ENCODE peak calls at places on chromosomes 16 and 17, in eight cellular contexts. A is GM23248, V is astrocyte, X is neural progenitor cell, C is IMR-90, Y is endothelial cell of umbilical vein, M is neuronal stem cell, E is fibroblast of lung. U is an unnamed sample.

GRCh38 chr16:86026136-86026905 is 127.4 kb downstream of the IRF8 start:
- DNase-seq in A (no peak), V (no peak), X (no peak), C (no peak), Y (no peak), M (no peak), E (no peak), U (no peak)

GRCh38 chr16:24102120-24102740 is 153.9 kb upstream of the CACNG3 start:
- DNase-seq in A (peak; percentile 0), V (no peak), X (no peak), C (no peak), Y (no peak), M (no peak), E (no peak), U (no peak)

GRCh38 chr17:29444589-29444988 is 54.4 kb downstream of the TAOK1 start:
- DNase-seq in A (peak; percentile 80), V (peak; percentile 67), X (no peak), C (peak; percentile 75), Y (peak; percentile 53), M (no peak), E (peak; percentile 71), U (peak; percentile 43)

GRCh38 chr16:60142991-60143705 is 1409.0 kb upstream of the GOT2 start:
- DNase-seq in A (no peak), V (peak; percentile 56), X (no peak), C (no peak), Y (peak; percentile 51), M (no peak), E (peak; percentile 68), U (peak; percentile 17)

GRCh38 chr16:79714440-79714839 is 113.9 kb upstream of the MAF start:
- DNase-seq in A (no peak), V (no peak), X (no peak), C (no peak), Y (no peak), M (no peak), E (no peak), U (no peak)

GRCh38 chr16:85192736-85193493 is 80.6 kb upstream of the CIBAR2 start:
- DNase-seq in A (peak; percentile 69), V (peak; percentile 51), X (no peak), C (peak; percentile 93), Y (no peak), M (no peak), E (peak; percentile 58), U (no peak)

GRCh38 chr17:50834786-50835562 is 412 bp upstream of the WFIKKN2 start:
- DNase-seq in A (peak; percentile 14), V (peak; percentile 60), X (peak; percentile 25), C (peak; percentile 39), Y (no peak), M (no peak), E (peak; percentile 67), U (no peak)

GRCh38 chr17:51869387-51869786 is 289.1 kb downstream of the CA10 start:
- DNase-seq in A (peak; percentile 18), V (no peak), X (peak; percentile 84), C (no peak), Y (no peak), M (peak; percentile 73), E (peak; percentile 1), U (peak; percentile 19)

GRCh38 chr16:29009050-29009837 is 24.4 kb downstream of the LAT start:
- DNase-seq in A (no peak), V (no peak), X (no peak), C (no peak), Y (no peak), M (no peak), E (no peak), U (no peak)

GRCh38 chr16:85117418-85117817 is 5.1 kb upstream of the CIBAR2 start:
- DNase-seq in A (no peak), V (no peak), X (no peak), C (no peak), Y (no peak), M (no peak), E (no peak), U (no peak)

GRCh38 chr16:16036359-16036792 is 87.0 kb downstream of the ABCC1 start:
- DNase-seq in A (no peak), V (no peak), X (peak; percentile 31), C (no peak), Y (no peak), M (peak; percentile 54), E (no peak), U (no peak)

GRCh38 chr17:72715906-72716572 is 376.4 kb downstream of the SLC39A11 start:
- DNase-seq in A (peak; percentile 95), V (peak; percentile 97), X (no peak), C (peak; percentile 98), Y (no peak), M (no peak), E (peak; percentile 97), U (peak; percentile 96)

GRCh38 chr17:21298983-21299519 is 14.5 kb downstream of the MAP2K3 start:
- DNase-seq in A (peak; percentile 1), V (no peak), X (no peak), C (no peak), Y (no peak), M (no peak), E (no peak), U (no peak)

GRCh38 chr17:38701504-38702165 is 3.4 kb upstream of the MLLT6 start:
- DNase-seq in A (peak; percentile 64), V (peak; percentile 10), X (no peak), C (peak; percentile 71), Y (peak; percentile 39), M (peak; percentile 42), E (peak; percentile 26), U (peak; percentile 57)

DNA sequence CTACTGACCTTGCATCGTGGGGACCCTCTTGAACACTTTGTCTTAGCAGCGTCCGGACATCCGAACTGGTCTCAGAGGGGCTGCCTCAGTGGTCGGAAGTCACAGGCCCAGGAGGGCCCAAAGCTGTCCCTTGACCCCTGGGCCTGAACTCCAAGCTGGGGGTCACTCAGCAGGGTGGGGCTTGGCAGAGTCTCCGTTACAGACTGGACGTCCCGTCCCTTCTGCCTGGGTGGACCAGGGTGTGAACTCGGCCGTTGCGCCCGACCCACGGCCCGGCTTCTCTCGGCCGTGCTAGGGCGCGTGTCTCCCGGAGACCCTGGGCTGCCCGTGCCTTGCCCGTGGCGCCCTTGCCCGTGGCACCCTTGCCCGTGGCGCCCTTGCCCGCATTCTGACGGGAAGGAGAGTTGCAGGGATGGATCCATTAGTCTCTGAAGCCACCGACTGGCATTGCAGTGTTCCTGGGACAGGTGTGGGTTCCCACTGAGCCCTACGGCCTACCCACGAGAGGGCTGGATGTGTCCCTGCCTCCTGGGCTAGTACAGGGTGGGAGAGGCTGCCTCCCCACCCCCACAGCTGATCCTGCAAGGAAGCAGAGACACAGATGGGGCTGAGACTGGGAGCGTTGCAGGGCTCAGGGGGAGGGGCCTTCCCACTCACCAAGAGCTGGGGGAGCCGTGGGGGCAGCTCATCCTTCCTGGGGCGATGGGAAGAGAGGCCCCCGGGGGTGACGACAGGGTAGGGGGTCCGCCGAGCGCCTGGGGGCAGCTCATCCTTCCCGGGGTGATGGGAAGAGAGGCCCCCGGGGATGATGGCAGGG is 4.9 kb downstream of the CACNA1H start:
- DNase-seq in A (no peak), V (no peak), X (no peak), C (no peak), Y (no peak), M (no peak), E (no peak), U (no peak)
- H3K36me3 ChIP-seq in A (no peaks in the 10 kb centered on the region), V (no peaks in the 10 kb centered on the region), X (no peaks in the 10 kb centered on the region), C (no peaks in the 10 kb centered on the region), Y (no peaks in the 10 kb centered on the region), M (no peaks in the 10 kb centered on the region), E (no peaks in the 10 kb centered on the region), U (no peaks in the 10 kb centered on the region)

GRCh38 chr16:4207229-4207628 is 34.7 kb downstream of the SRL start:
- DNase-seq in A (no peak), V (no peak), X (no peak), C (no peak), Y (no peak), M (no peak), E (no peak), U (no peak)

GRCh38 chr16:4208529-4208835 is 33.4 kb downstream of the SRL start:
- DNase-seq in A (no peak), V (no peak), X (no peak), C (no peak), Y (no peak), M (no peak), E (no peak), U (no peak)

GRCh38 chr16:4206680-4207079 is 35.2 kb downstream of the SRL start:
- DNase-seq in A (no peak), V (no peak), X (no peak), C (no peak), Y (no peak), M (no peak), E (no peak), U (no peak)

GRCh38 chr16:4209657-4210056 is 32.2 kb downstream of the SRL start:
- DNase-seq in A (no peak), V (no peak), X (no peak), C (no peak), Y (no peak), M (no peak), E (no peak), U (no peak)

DNA sequence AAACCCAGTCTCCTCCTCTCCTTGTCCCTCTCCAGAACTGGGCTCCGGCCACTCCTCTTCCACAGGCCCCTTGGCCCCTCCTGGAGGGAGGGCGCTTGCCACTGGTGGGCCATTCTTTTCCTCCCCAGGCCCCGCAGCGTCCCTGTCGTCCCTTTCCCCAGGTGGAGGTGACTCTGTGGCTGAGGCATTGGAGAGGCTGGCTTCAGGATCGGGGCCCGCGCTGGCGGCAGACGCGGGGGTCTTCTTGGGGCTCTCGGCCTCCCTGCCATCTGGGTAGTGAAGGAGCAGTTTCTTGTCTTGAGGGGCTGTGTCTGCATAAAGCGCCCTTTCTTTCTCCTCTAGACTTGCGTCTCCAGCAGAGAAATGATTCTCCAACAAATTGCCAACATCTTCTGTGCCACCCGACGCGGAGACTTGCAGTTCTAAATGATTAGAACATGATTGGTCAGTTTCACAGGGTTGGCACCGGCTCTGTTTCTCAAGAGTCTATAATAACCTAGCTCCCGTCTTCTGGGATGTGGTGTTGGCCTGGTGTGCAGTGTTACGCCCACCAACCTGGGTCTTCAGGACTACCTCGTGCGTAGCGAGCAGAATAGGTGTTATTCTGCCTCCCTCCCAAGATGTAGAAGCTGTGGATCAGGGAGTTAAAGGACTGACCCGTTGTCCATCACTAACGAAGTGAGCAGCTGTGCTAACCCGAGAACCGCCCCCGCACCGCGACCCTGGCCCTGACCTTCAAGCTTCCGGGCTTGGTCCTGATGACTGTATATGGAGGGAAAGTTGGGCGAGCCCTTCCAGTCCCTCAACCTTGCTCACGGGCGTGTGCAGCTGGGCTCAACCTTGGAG is 34.0 kb downstream of the SRL start:
- DNase-seq in A (no peak), V (no peak), X (no peak), C (no peak), Y (no peak), M (no peak), E (no peak), U (no peak)
- H3K4me1 ChIP-seq in A (peaks cover 5% of the 10 kb centered on the region), V (peaks cover 6% of the 10 kb centered on the region), X (no peaks in the 10 kb centered on the region), C (peaks cover 7% of the 10 kb centered on the region), Y (no peaks in the 10 kb centered on the region), M (no peaks in the 10 kb centered on the region), E (peaks cover 4% of the 10 kb centered on the region), U (peaks cover 4% of the 10 kb centered on the region)

DNA sequence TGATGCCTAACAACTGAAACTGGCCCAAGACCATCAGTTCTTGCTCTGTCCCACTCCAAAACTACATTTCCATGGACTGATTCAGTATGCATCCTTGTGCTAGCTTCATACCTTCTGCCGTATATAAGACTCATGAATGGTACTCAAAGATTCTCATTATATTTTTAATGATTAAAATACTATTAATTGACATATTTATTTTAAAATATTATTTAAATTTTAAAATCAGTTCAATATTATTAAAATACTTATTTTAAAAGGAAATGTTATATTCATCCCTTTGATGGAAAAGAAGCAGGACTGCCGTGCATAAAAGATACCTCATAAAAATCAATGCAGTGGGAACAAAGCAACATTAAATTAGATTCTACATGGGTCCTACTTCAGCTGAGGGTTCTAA is 153.4 kb downstream of the AXIN2 start:
- DNase-seq in A (no peak), V (no peak), X (no peak), C (no peak), Y (no peak), M (no peak), E (no peak), U (no peak)
- H2AFZ ChIP-seq in A (no peak overlapping the region), V (no peak overlapping the region), X (no peak overlapping the region), C (no peak overlapping the region), Y (no peak overlapping the region), M (no peak overlapping the region), E (no peak overlapping the region), U (no peak overlapping the region)

GRCh38 chr16:2337431-2338296 is 2.9 kb downstream of the ABCA3 start:
- DNase-seq in A (no peak), V (no peak), X (no peak), C (no peak), Y (peak; percentile 21), M (no peak), E (no peak), U (no peak)
- H3K36me3 ChIP-seq in A (no peaks in the 10 kb centered on the region), V (no peaks in the 10 kb centered on the region), X (no peaks in the 10 kb centered on the region), C (no peaks in the 10 kb centered on the region), Y (no peaks in the 10 kb centered on the region), M (peaks cover 2% of the 10 kb centered on the region), E (no peaks in the 10 kb centered on the region), U (no peaks in the 10 kb centered on the region)